ENCODE peak calls at places on chromosome 9, in nine cellular contexts. One of them, this sample, is unnamed.

GRCh38 chr9:105291938-105292337 is 47.5 kb downstream of the SLC44A1 start:
- DNase-seq in T follicular helper cell: no peak
- DNase-seq in left ventricle myocardium inferior: no peak
- DNase-seq in A172: no peak
- DNase-seq in pancreas: no peak
- DNase-seq in iris pigment epithelial cell: no peak
- DNase-seq in epithelial cell of esophagus: no peak
- DNase-seq in COLO829: no peak
- DNase-seq in CD4-positive, alpha-beta memory T cell: no peak
- DNase-seq in this sample: no peak

GRCh38 chr9:101648493-101648892 is 53.7 kb upstream of the PPP3R2 start:
- DNase-seq in CD4-positive, alpha-beta memory T cell: no peak
- DNase-seq in A172: no peak
- DNase-seq in COLO829: no peak
- DNase-seq in T follicular helper cell: no peak
- DNase-seq in epithelial cell of esophagus: no peak
- DNase-seq in iris pigment epithelial cell: no peak
- DNase-seq in pancreas: no peak
- DNase-seq in left ventricle myocardium inferior: no peak
- DNase-seq in this sample: no peak

GRCh38 chr9:38106488-38106887 is 37.5 kb upstream of the SHB start:
- DNase-seq in epithelial cell of esophagus: peak
- DNase-seq in COLO829: no peak
- DNase-seq in left ventricle myocardium inferior: no peak
- DNase-seq in iris pigment epithelial cell: no peak
- DNase-seq in CD4-positive, alpha-beta memory T cell: no peak
- DNase-seq in T follicular helper cell: no peak
- DNase-seq in A172: no peak
- DNase-seq in pancreas: no peak
- DNase-seq in this sample: no peak

GRCh38 chr9:69981686-69982450 is 61.8 kb upstream of the MAMDC2 start:
- DNase-seq in pancreas: no peak
- DNase-seq in COLO829: no peak
- DNase-seq in epithelial cell of esophagus: peak
- DNase-seq in iris pigment epithelial cell: peak
- DNase-seq in CD4-positive, alpha-beta memory T cell: no peak
- DNase-seq in T follicular helper cell: no peak
- DNase-seq in A172: peak
- DNase-seq in left ventricle myocardium inferior: no peak
- DNase-seq in this sample: no peak

GRCh38 chr9:70552561-70552960 is 138.1 kb upstream of the KLF9 start:
- DNase-seq in epithelial cell of esophagus: no peak
- DNase-seq in COLO829: no peak
- DNase-seq in iris pigment epithelial cell: no peak
- DNase-seq in CD4-positive, alpha-beta memory T cell: no peak
- DNase-seq in pancreas: no peak
- DNase-seq in A172: no peak
- DNase-seq in left ventricle myocardium inferior: no peak
- DNase-seq in T follicular helper cell: no peak
- DNase-seq in this sample: no peak

GRCh38 chr9:99400184-99400731 is 178.2 kb downstream of the SEC61B start:
- DNase-seq in iris pigment epithelial cell: no peak
- DNase-seq in CD4-positive, alpha-beta memory T cell: no peak
- DNase-seq in epithelial cell of esophagus: no peak
- DNase-seq in left ventricle myocardium inferior: peak
- DNase-seq in pancreas: no peak
- DNase-seq in A172: no peak
- DNase-seq in COLO829: no peak
- DNase-seq in T follicular helper cell: no peak
- DNase-seq in this sample: peak

GRCh38 chr9:115757461-115757860 is 396.1 kb upstream of the PAPPA start:
- DNase-seq in iris pigment epithelial cell: peak
- DNase-seq in T follicular helper cell: no peak
- DNase-seq in pancreas: no peak
- DNase-seq in epithelial cell of esophagus: peak
- DNase-seq in CD4-positive, alpha-beta memory T cell: no peak
- DNase-seq in left ventricle myocardium inferior: no peak
- DNase-seq in COLO829: no peak
- DNase-seq in A172: no peak
- DNase-seq in this sample: no peak

GRCh38 chr9:114588671-114589526 is 1.3 kb downstream of the ATP6V1G1 start:
- DNase-seq in A172: no peak
- DNase-seq in left ventricle myocardium inferior: no peak
- DNase-seq in CD4-positive, alpha-beta memory T cell: no peak
- DNase-seq in COLO829: no peak
- DNase-seq in T follicular helper cell: no peak
- DNase-seq in epithelial cell of esophagus: peak
- DNase-seq in pancreas: no peak
- DNase-seq in iris pigment epithelial cell: peak
- DNase-seq in this sample: no peak

GRCh38 chr9:4147476-4148214 is 152.2 kb downstream of the GLIS3 start:
- DNase-seq in epithelial cell of esophagus: no peak
- DNase-seq in CD4-positive, alpha-beta memory T cell: no peak
- DNase-seq in A172: no peak
- DNase-seq in pancreas: peak
- DNase-seq in iris pigment epithelial cell: no peak
- DNase-seq in left ventricle myocardium inferior: no peak
- DNase-seq in T follicular helper cell: no peak
- DNase-seq in COLO829: peak
- DNase-seq in this sample: peak

GRCh38 chr9:3367185-3367584 is 158.6 kb downstream of the RFX3 start:
- DNase-seq in COLO829: peak
- DNase-seq in pancreas: no peak
- DNase-seq in CD4-positive, alpha-beta memory T cell: no peak
- DNase-seq in epithelial cell of esophagus: no peak
- DNase-seq in A172: no peak
- DNase-seq in T follicular helper cell: no peak
- DNase-seq in iris pigment epithelial cell: peak
- DNase-seq in left ventricle myocardium inferior: no peak
- DNase-seq in this sample: peak

GRCh38 chr9:19408316-19408692 is 505 bp upstream of the ACER2 start:
- DNase-seq in T follicular helper cell: no peak
- DNase-seq in A172: no peak
- DNase-seq in CD4-positive, alpha-beta memory T cell: no peak
- DNase-seq in COLO829: no peak
- DNase-seq in left ventricle myocardium inferior: peak
- DNase-seq in pancreas: no peak
- DNase-seq in epithelial cell of esophagus: no peak
- DNase-seq in iris pigment epithelial cell: no peak
- DNase-seq in this sample: no peak

GRCh38 chr9:18190671-18191374 is 283.1 kb upstream of the ADAMTSL1 start:
- DNase-seq in pancreas: no peak
- DNase-seq in CD4-positive, alpha-beta memory T cell: no peak
- DNase-seq in epithelial cell of esophagus: no peak
- DNase-seq in T follicular helper cell: no peak
- DNase-seq in iris pigment epithelial cell: no peak
- DNase-seq in left ventricle myocardium inferior: no peak
- DNase-seq in COLO829: no peak
- DNase-seq in A172: no peak
- DNase-seq in this sample: no peak

GRCh38 chr9:96164268-96164683 is 137.7 kb downstream of the HSD17B3 start:
- DNase-seq in left ventricle myocardium inferior: no peak
- DNase-seq in pancreas: no peak
- DNase-seq in iris pigment epithelial cell: no peak
- DNase-seq in CD4-positive, alpha-beta memory T cell: no peak
- DNase-seq in COLO829: no peak
- DNase-seq in A172: no peak
- DNase-seq in epithelial cell of esophagus: no peak
- DNase-seq in T follicular helper cell: no peak
- DNase-seq in this sample: no peak

GRCh38 chr9:77997611-77998349 is 33.8 kb downstream of the GNAQ start:
- DNase-seq in left ventricle myocardium inferior: peak
- DNase-seq in T follicular helper cell: no peak
- DNase-seq in COLO829: peak
- DNase-seq in epithelial cell of esophagus: no peak
- DNase-seq in pancreas: no peak
- DNase-seq in CD4-positive, alpha-beta memory T cell: no peak
- DNase-seq in iris pigment epithelial cell: peak
- DNase-seq in A172: no peak
- DNase-seq in this sample: no peak

GRCh38 chr9:133137451-133138231 is 16.6 kb upstream of the RALGDS start:
- DNase-seq in left ventricle myocardium inferior: peak
- DNase-seq in A172: no peak
- DNase-seq in COLO829: no peak
- DNase-seq in pancreas: peak
- DNase-seq in T follicular helper cell: no peak
- DNase-seq in iris pigment epithelial cell: no peak
- DNase-seq in CD4-positive, alpha-beta memory T cell: no peak
- DNase-seq in epithelial cell of esophagus: no peak
- DNase-seq in this sample: no peak

GRCh38 chr9:101582593-101582992 is 12.2 kb downstream of the PPP3R2 start:
- DNase-seq in epithelial cell of esophagus: peak
- DNase-seq in T follicular helper cell: no peak
- DNase-seq in left ventricle myocardium inferior: no peak
- DNase-seq in pancreas: no peak
- DNase-seq in CD4-positive, alpha-beta memory T cell: no peak
- DNase-seq in COLO829: peak
- DNase-seq in A172: peak
- DNase-seq in iris pigment epithelial cell: peak
- DNase-seq in this sample: no peak

GRCh38 chr9:8366161-8366926 is 566.8 kb upstream of the DMAC1 start:
- DNase-seq in left ventricle myocardium inferior: no peak
- DNase-seq in A172: peak
- DNase-seq in iris pigment epithelial cell: peak
- DNase-seq in COLO829: no peak
- DNase-seq in pancreas: no peak
- DNase-seq in T follicular helper cell: no peak
- DNase-seq in epithelial cell of esophagus: peak
- DNase-seq in CD4-positive, alpha-beta memory T cell: no peak
- DNase-seq in this sample: no peak

GRCh38 chr9:129270205-129270604 is 92.1 kb upstream of the IER5L start:
- DNase-seq in T follicular helper cell: no peak
- DNase-seq in epithelial cell of esophagus: no peak
- DNase-seq in COLO829: no peak
- DNase-seq in left ventricle myocardium inferior: peak
- DNase-seq in CD4-positive, alpha-beta memory T cell: peak
- DNase-seq in pancreas: no peak
- DNase-seq in A172: no peak
- DNase-seq in iris pigment epithelial cell: no peak
- DNase-seq in this sample: no peak